ENCODE peak calls at places on chromosomes 5 and 9, in seven cellular contexts. U is transverse colon, E is K562, L is body of pancreas, Y is adrenal gland, P is tibial nerve, Z is gastrocnemius medialis. N is an unnamed sample.

GRCh38 chr9:88530051-88530450 is 4.9 kb upstream of the NXNL2 start:
- DNase-seq in P (no peak), Z (no peak), U (no peak), L (no peak), E (no peak), Y (no peak), N (peak; percentile 88)

GRCh38 chr5:144951001-144951400 is 780.3 kb downstream of the KCTD16 start:
- DNase-seq in Z (no peak), L (no peak), E (no peak), U (no peak), Y (no peak), P (no peak), N (no peak)

GRCh38 chr9:81183763-81184162 is 505.6 kb downstream of the TLE1 start:
- DNase-seq in L (no peak), P (no peak), Z (no peak), Y (no peak), E (no peak), U (no peak), N (no peak)

GRCh38 chr5:9869616-9870288 is 239.6 kb upstream of the TAS2R1 start:
- DNase-seq in U (no peak), P (no peak), L (no peak), Y (no peak), E (no peak), Z (no peak), N (no peak)

GRCh38 chr9:122053951-122054350 is 39.2 kb downstream of the TTLL11 start:
- DNase-seq in E (no peak), U (no peak), P (no peak), L (no peak), Z (no peak), Y (no peak), N (no peak)

GRCh38 chr5:158487156-158487555 is 612.6 kb downstream of the EBF1 start:
- DNase-seq in Z (no peak), L (no peak), U (no peak), P (no peak), Y (no peak), E (no peak), N (no peak)

GRCh38 chr5:141694479-141694878 is 12.4 kb upstream of the ARAP3 start:
- DNase-seq in U (no peak), P (no peak), Z (no peak), L (no peak), E (no peak), Y (no peak), N (no peak)

GRCh38 chr9:15277400-15278137 is 29.4 kb downstream of the TTC39B start:
- DNase-seq in Y (no peak), Z (no peak), L (no peak), U (no peak), P (no peak), E (no peak), N (no peak)

GRCh38 chr5:44945743-44946142 is 137.0 kb downstream of the MRPS30 start:
- DNase-seq in L (no peak), Z (no peak), U (no peak), E (no peak), P (no peak), Y (no peak), N (no peak)

GRCh38 chr5:112417931-112418358 is 1.1 kb downstream of the EPB41L4A start:
- DNase-seq in U (peak; percentile 50), Z (no peak), L (peak; percentile 33), Y (peak; percentile 57), P (no peak), E (no peak), N (no peak)

GRCh38 chr5:112420111-112420864 is 1.2 kb upstream of the EPB41L4A start:
- DNase-seq in Z (peak; percentile 59), U (peak; percentile 87), E (peak; percentile 76), L (peak; percentile 82), P (peak; percentile 68), Y (peak; percentile 86), N (no peak)

GRCh38 chr5:112419050-112419595 is at the start of gene EPB41L4A:
- DNase-seq in Y (peak; percentile 65), L (peak; percentile 15), P (no peak), U (peak; percentile 26), E (no peak), Z (no peak), N (no peak)

GRCh38 chr5:112418412-112419049 is 546 bp downstream of the EPB41L4A start:
- DNase-seq in P (no peak), E (no peak), Y (peak; percentile 22), Z (no peak), L (no peak), U (peak; percentile 12), N (no peak)

GRCh38 chr5:112419596-112420110 is 576 bp upstream of the EPB41L4A start:
- DNase-seq in P (peak; percentile 40), Z (peak; percentile 27), E (peak; percentile 37), Y (no peak), L (peak; percentile 52), U (peak; percentile 71), N (no peak)
- TF ChIP-seq POLR2A in P (no peak), Z (no peak), E (no peak), Y (no peak), L (no peak), U (peak; percentile 64), N (no peak)

GRCh38 chr5:139481122-139481533 is 1.4 kb downstream of the STING1 start:
- DNase-seq in U (no peak), Y (no peak), L (no peak), P (no peak), Z (no peak), E (peak; percentile 34), N (no peak)

GRCh38 chr5:139488269-139488668 is 5.7 kb upstream of the STING1 start:
- DNase-seq in E (no peak), Z (peak; percentile 52), Y (no peak), U (peak; percentile 25), P (no peak), L (no peak), N (no peak)

GRCh38 chr5:139486201-139486600 is 3.6 kb upstream of the STING1 start:
- DNase-seq in Z (no peak), Y (no peak), L (no peak), P (no peak), U (no peak), E (no peak), N (no peak)

GRCh38 chr5:139481580-139482049 is 943 bp downstream of the STING1 start:
- DNase-seq in Z (no peak), L (no peak), Y (no peak), U (peak; percentile 39), P (no peak), E (peak; percentile 43), N (no peak)

GRCh38 chr5:139482050-139482889 is at the start of gene STING1:
- DNase-seq in Z (peak; percentile 64), U (peak; percentile 89), Y (peak; percentile 67), L (peak; percentile 62), E (peak; percentile 88), P (peak; percentile 70), N (peak; percentile 87)
- TF ChIP-seq POLR2A in Z (no peak), U (peak; percentile 59), Y (no peak), L (peak; percentile 18), E (peak; percentile 76), P (peak; percentile 14), N (peak; percentile 51)

GRCh38 chr9:128371622-128372117 is 496 bp downstream of the URM1 start:
- DNase-seq in Y (no peak), E (no peak), Z (no peak), U (no peak), P (no peak), L (no peak), N (no peak)

GRCh38 chr9:128370367-128370751 is 815 bp upstream of the URM1 start:
- DNase-seq in Y (no peak), P (no peak), Z (no peak), E (no peak), U (no peak), L (no peak), N (no peak)

GRCh38 chr9:128372188-128372641 is 1.0 kb downstream of the URM1 start:
- DNase-seq in U (no peak), P (no peak), E (no peak), L (no peak), Y (no peak), Z (no peak), N (no peak)

GRCh38 chr9:128372784-128373183 is 1.6 kb downstream of the URM1 start:
- DNase-seq in P (no peak), Y (no peak), L (no peak), U (no peak), E (no peak), Z (no peak), N (no peak)

GRCh38 chr9:128370752-128371621 is at the start of gene URM1:
- DNase-seq in Z (peak; percentile 94), E (peak; percentile 96), P (peak; percentile 87), L (peak; percentile 94), U (peak; percentile 96), Y (peak; percentile 95), N (peak; percentile 99)
- TF ChIP-seq POLR2A in Z (peak; percentile 87), E (peak; percentile 81), P (peak; percentile 94), L (peak; percentile 96), U (peak; percentile 93), Y (peak; percentile 80), N (peak; percentile 87)

GRCh38 chr5:154190652-154191304 is at the start of gene GALNT10:
- DNase-seq in P (no peak), E (peak; percentile 87), Z (peak; percentile 34), Y (peak; percentile 70), L (peak; percentile 72), U (peak; percentile 70), N (no peak)
- TF ChIP-seq POLR2A in P (no peak), E (no peak), Z (peak; percentile 21), Y (peak; percentile 75), L (no peak), U (no peak), N (peak; percentile 84)

GRCh38 chr5:176535655-176536131 is 1.5 kb downstream of the RNF44 start:
- DNase-seq in P (no peak), L (peak; percentile 31), E (peak; percentile 26), Z (peak; percentile 43), U (no peak), Y (no peak), N (no peak)
- TF ChIP-seq POLR2A in P (no peak), L (no peak), E (no peak), Z (no peak), U (no peak), Y (no peak), N (no peak)

N was measured in H54.